ENCODE peak calls at places on chromosomes 16 and 17, in ten cellular contexts. O is cardiac muscle cell, S is RKO, T is progenitor cell of endocrine pancreas, F is NCI-H510A treated with DMSO at 0.1 percent for 48 hours, B is NCI-H1694 treated with DMSO at 0.1 percent for 48 hours, C is GM04503, H is left kidney, J is psoas muscle, L is mesothelial cell of epicardium. Y is an unnamed sample.

GRCh38 chr17:80892900-80893603 is 98.6 kb upstream of the CHMP6 start:
- DNase-seq in B (peak; percentile 62), T (no peak), F (no peak), O (no peak), J (peak; percentile 71), H (no peak), L (no peak), C (no peak), S (no peak), Y (peak; percentile 98)

GRCh38 chr16:29743475-29743826 is 2.3 kb downstream of the C16orf54 start:
- DNase-seq in S (no peak), F (no peak), J (no peak), C (no peak), H (no peak), B (no peak), O (no peak), T (no peak), L (no peak), Y (no peak)

GRCh38 chr17:441155-441950 is 88.7 kb upstream of the RPH3AL start:
- DNase-seq in F (no peak), L (no peak), H (no peak), O (no peak), C (no peak), J (no peak), B (no peak), S (no peak), T (no peak), Y (no peak)

GRCh38 chr16:64880994-64881393 is 240.9 kb downstream of the CDH11 start:
- DNase-seq in S (no peak), L (no peak), H (peak; percentile 31), F (no peak), B (no peak), T (no peak), O (no peak), J (no peak), C (no peak), Y (no peak)

GRCh38 chr17:3512512-3513171 is 36.8 kb downstream of the ASPA start:
- DNase-seq in L (no peak), F (no peak), C (peak; percentile 61), H (peak; percentile 38), B (no peak), S (no peak), J (peak; percentile 85), T (no peak), O (peak; percentile 80), Y (no peak)

GRCh38 chr17:78736526-78737079 is 45.5 kb downstream of the CYTH1 start:
- DNase-seq in C (no peak), F (peak; percentile 82), T (no peak), J (peak; percentile 58), S (no peak), O (peak; percentile 48), L (no peak), B (no peak), H (peak; percentile 57), Y (peak; percentile 89)

GRCh38 chr17:77601054-77601979 is 357.2 kb upstream of the TNRC6C start:
- DNase-seq in J (peak; percentile 62), H (no peak), C (no peak), T (no peak), S (no peak), L (no peak), O (no peak), F (no peak), B (no peak), Y (no peak)

GRCh38 chr16:54923055-54923473 is 7.6 kb upstream of the IRX5 start:
- DNase-seq in T (no peak), B (no peak), C (no peak), H (no peak), F (no peak), L (no peak), S (no peak), O (no peak), J (no peak), Y (peak; percentile 26)

GRCh38 chr17:32609085-32609484 is 122.3 kb downstream of the CDK5R1 start:
- DNase-seq in C (no peak), H (peak; percentile 19), T (no peak), O (no peak), B (peak; percentile 53), J (peak; percentile 56), F (no peak), S (peak; percentile 15), L (no peak), Y (peak; percentile 63)

GRCh38 chr17:78903101-78903779 is at the start of gene CEP295NL:
- DNase-seq in O (peak; percentile 48), B (no peak), C (no peak), J (no peak), L (no peak), S (peak; percentile 21), T (peak; percentile 48), F (no peak), H (peak; percentile 96), Y (peak; percentile 24)

GRCh38 chr17:57606111-57606875 is 138.8 kb downstream of the CCDC182 start:
- DNase-seq in L (no peak), J (no peak), T (no peak), O (no peak), C (no peak), B (no peak), H (no peak), S (no peak), F (no peak), Y (no peak)

GRCh38 chr17:70040336-70040735 is 34.7 kb upstream of the KCNJ16 start:
- DNase-seq in B (no peak), O (no peak), J (no peak), C (no peak), H (no peak), L (no peak), S (peak; percentile 44), T (no peak), F (no peak), Y (no peak)

GRCh38 chr17:50056217-50056960 is 479 bp downstream of the ITGA3 start:
- DNase-seq in T (peak; percentile 71), F (peak; percentile 78), S (peak; percentile 75), H (peak; percentile 95), O (peak; percentile 86), C (no peak), J (peak; percentile 48), L (peak; percentile 81), B (peak; percentile 56), Y (peak; percentile 55)

GRCh38 chr17:28745777-28746473 is 2.1 kb downstream of the TRAF4 start:
- DNase-seq in B (no peak), L (peak; percentile 56), C (no peak), H (peak; percentile 93), O (no peak), S (peak; percentile 48), F (no peak), T (no peak), J (no peak), Y (peak; percentile 61)

GRCh38 chr16:55528974-55529373 is 20.1 kb downstream of the LPCAT2 start:
- DNase-seq in O (no peak), C (peak; percentile 37), J (no peak), T (no peak), S (no peak), H (peak; percentile 3), B (no peak), F (no peak), L (no peak), Y (no peak)